ENCODE peak calls at places on chromosomes 2 and 18, in nine cellular contexts. N is IMR-90, J is heart left ventricle, M is sigmoid colon, F is ovary, Q is A549, D is right lobe of liver, Z is transverse colon, P is breast epithelium. W is an unnamed sample.

GRCh38 chr2:216857131-216857550 is 2.7 kb downstream of the TNP1 start:
- DNase-seq in P (no peak), F (no peak), Q (no peak), Z (no peak), D (no peak), J (no peak), M (no peak), N (peak), W (no peak)

GRCh38 chr2:70678576-70679143 is 89.3 kb downstream of the ADD2 start:
- DNase-seq in M (peak), D (no peak), N (no peak), F (no peak), J (no peak), Q (no peak), P (no peak), Z (no peak), W (no peak)

GRCh38 chr2:102262218-102263129 is 48.9 kb upstream of the IL1RL1 start:
- DNase-seq in Z (no peak), Q (no peak), D (no peak), F (no peak), P (no peak), M (no peak), J (no peak), N (peak), W (no peak)

GRCh38 chr2:17476820-17477219 is 41.4 kb downstream of the RAD51AP2 start:
- DNase-seq in Z (no peak), N (no peak), P (no peak), M (no peak), J (no peak), D (no peak), F (no peak), Q (no peak), W (no peak)

GRCh38 chr2:13698847-13699246 is 933.7 kb upstream of the LRATD1 start:
- DNase-seq in Q (no peak), D (no peak), N (no peak), P (no peak), J (no peak), M (no peak), Z (no peak), F (no peak), W (no peak)

GRCh38 chr2:55165567-55165966 is 66.5 kb downstream of the CLHC1 start:
- DNase-seq in D (no peak), F (no peak), Z (no peak), M (no peak), P (no peak), J (no peak), N (peak), Q (no peak), W (no peak)

GRCh38 chr2:25572638-25573037 is 100.7 kb downstream of the DTNB start:
- DNase-seq in N (no peak), D (no peak), Z (no peak), Q (no peak), M (no peak), F (no peak), P (no peak), J (no peak), W (no peak)

GRCh38 chr2:3633089-3633981 is 24.7 kb upstream of the ALLC start:
- DNase-seq in J (no peak), N (peak), P (peak), Q (no peak), F (peak), D (no peak), Z (peak), M (peak), W (no peak)

GRCh38 chr2:53452957-53453748 is 314.5 kb upstream of the CHAC2 start:
- DNase-seq in P (no peak), Q (no peak), M (no peak), N (no peak), D (peak), F (no peak), Z (no peak), J (no peak), W (no peak)

GRCh38 chr18:75075016-75075305 is 134.0 kb downstream of the PTGR3 start:
- DNase-seq in N (no peak), F (no peak), P (no peak), D (no peak), Q (no peak), J (no peak), Z (no peak), M (no peak), W (no peak)

GRCh38 chr2:168180914-168181313 is 66.5 kb downstream of the STK39 start:
- DNase-seq in N (no peak), P (no peak), J (no peak), D (no peak), M (no peak), F (no peak), Z (no peak), Q (no peak), W (no peak)

GRCh38 chr2:127142663-127143630 is 36.0 kb upstream of the BIN1 start:
- DNase-seq in F (no peak), J (no peak), M (no peak), Z (no peak), P (no peak), D (no peak), Q (no peak), N (no peak), W (no peak)

GRCh38 chr2:16861154-16861929 is 195.7 kb upstream of the CYRIA start:
- DNase-seq in F (no peak), D (no peak), N (no peak), M (no peak), Q (peak), J (no peak), P (no peak), Z (no peak), W (no peak)

GRCh38 chr2:26450031-26450635 is 27.8 kb downstream of the OTOF start:
- DNase-seq in M (peak), J (no peak), P (no peak), F (no peak), N (no peak), Q (no peak), Z (no peak), D (no peak), W (no peak)

GRCh38 chr2:3264010-3264744 is 113.4 kb downstream of the EIPR1 start:
- DNase-seq in D (no peak), N (no peak), P (no peak), Z (no peak), Q (no peak), F (no peak), M (no peak), J (no peak), W (no peak)

GRCh38 chr2:122748552-122749011 is 993.1 kb downstream of the TSN start:
- DNase-seq in F (no peak), Q (no peak), J (no peak), Z (no peak), D (peak), N (no peak), P (no peak), M (no peak), W (no peak)

GRCh38 chr2:147469471-147469870 is 375.4 kb upstream of the ACVR2A start:
- DNase-seq in P (no peak), N (no peak), J (no peak), F (no peak), M (no peak), Z (no peak), Q (no peak), D (no peak), W (no peak)

GRCh38 chr2:10352361-10352760 is 49.7 kb downstream of the HPCAL1 start:
- DNase-seq in F (no peak), Q (no peak), M (no peak), N (no peak), P (no peak), D (no peak), J (no peak), Z (no peak), W (no peak)

GRCh38 chr2:107384426-107384825 is 442.3 kb upstream of the RGPD4 start:
- DNase-seq in P (no peak), Q (no peak), J (no peak), Z (no peak), N (no peak), D (no peak), F (no peak), M (no peak), W (no peak)

GRCh38 chr18:23225518-23225917 is 90.2 kb downstream of the CABLES1 start:
- DNase-seq in P (no peak), F (peak), J (no peak), Z (no peak), D (no peak), M (peak), Q (no peak), N (peak), W (peak)

GRCh38 chr2:191272064-191272463 is 26.9 kb downstream of the MYO1B start:
- DNase-seq in M (no peak), D (no peak), F (no peak), P (no peak), Q (no peak), J (no peak), Z (no peak), N (no peak), W (no peak)

GRCh38 chr2:156456616-156457015 is 20.4 kb downstream of the GPD2 start:
- DNase-seq in J (no peak), F (no peak), Q (no peak), Z (no peak), P (no peak), N (peak), D (no peak), M (no peak), W (no peak)

GRCh38 chr2:136117909-136118818 is at the start of gene CXCR4:
- DNase-seq in F (no peak), J (peak), P (peak), N (peak), M (peak), Z (peak), D (peak), Q (peak), W (peak)

GRCh38 chr2:15316370-15316814 is 244.7 kb downstream of the NBAS start:
- DNase-seq in J (peak), Q (no peak), F (no peak), M (no peak), Z (no peak), N (no peak), P (no peak), D (no peak), W (no peak)

GRCh38 chr2:81283081-81283480 is 978.5 kb upstream of the LRRTM1 start:
- DNase-seq in P (no peak), J (no peak), F (no peak), Z (no peak), N (no peak), D (no peak), M (no peak), Q (peak), W (no peak)

GRCh38 chr2:237723613-237724012 is 75.0 kb upstream of the RBM44 start:
- DNase-seq in N (peak), M (peak), Q (peak), J (no peak), Z (peak), P (no peak), D (no peak), F (no peak), W (no peak)

GRCh38 chr2:128734521-128735295 is 416.0 kb upstream of the HS6ST1 start:
- DNase-seq in Z (no peak), J (no peak), D (peak), F (no peak), P (no peak), N (peak), M (no peak), Q (no peak), W (no peak)

GRCh38 chr2:33670392-33670937 is 71.4 kb upstream of the FAM98A start:
- DNase-seq in Z (no peak), N (no peak), D (no peak), P (no peak), M (no peak), Q (peak), F (no peak), J (no peak), W (no peak)

GRCh38 chr2:84946204-84947009 is 24.6 kb upstream of the KCMF1 start:
- DNase-seq in P (no peak), F (no peak), Z (peak), J (no peak), M (no peak), N (peak), D (no peak), Q (peak), W (no peak)

GRCh38 chr18:6660334-6660733 is 69.2 kb upstream of the ARHGAP28 start:
- DNase-seq in M (no peak), J (no peak), Z (no peak), P (no peak), Q (no peak), D (no peak), N (peak), F (no peak), W (no peak)

GRCh38 chr2:19176977-19177376 is 181.4 kb downstream of the OSR1 start:
- DNase-seq in D (no peak), F (no peak), M (no peak), P (no peak), N (peak), Q (no peak), J (no peak), Z (no peak), W (no peak)

GRCh38 chr18:48022531-48023330 is 92.3 kb upstream of the SMAD2 start:
- DNase-seq in J (no peak), M (peak), F (no peak), D (no peak), Z (no peak), P (no peak), Q (peak), N (peak), W (no peak)

GRCh38 chr2:167134381-167135072 is 246.2 kb downstream of the XIRP2 start:
- DNase-seq in F (no peak), M (no peak), Z (no peak), J (no peak), N (peak), P (no peak), D (no peak), Q (peak), W (no peak)

GRCh38 chr2:146801886-146802285 is 1042.9 kb upstream of the ACVR2A start:
- DNase-seq in F (no peak), M (no peak), Q (no peak), P (no peak), N (no peak), J (no peak), Z (no peak), D (no peak), W (no peak)

GRCh38 chr2:217247511-217247910 is 387.6 kb upstream of the TNP1 start:
- DNase-seq in P (no peak), M (peak), Q (no peak), D (no peak), F (peak), J (no peak), Z (no peak), N (no peak), W (no peak)

GRCh38 chr2:25699206-25699605 is 25.8 kb upstream of the DTNB start:
- DNase-seq in M (no peak), D (no peak), P (no peak), J (no peak), Z (no peak), F (no peak), Q (no peak), N (no peak), W (no peak)

GRCh38 chr2:171316755-171317337 is 116.9 kb downstream of the METTL8 start:
- DNase-seq in Q (no peak), F (no peak), N (no peak), J (no peak), Z (no peak), P (no peak), M (no peak), D (no peak), W (no peak)

GRCh38 chr2:171319164-171319810 is 114.5 kb downstream of the METTL8 start:
- DNase-seq in D (no peak), Q (no peak), J (no peak), P (no peak), M (no peak), F (no peak), Z (no peak), N (peak), W (no peak)

GRCh38 chr2:171316220-171316619 is 117.6 kb downstream of the METTL8 start:
- DNase-seq in M (no peak), N (peak), F (no peak), D (no peak), J (no peak), Q (no peak), Z (no peak), P (no peak), W (no peak)

GRCh38 chr2:171318463-171318934 is 115.3 kb downstream of the METTL8 start:
- DNase-seq in M (peak), J (no peak), P (no peak), D (no peak), N (peak), F (no peak), Q (no peak), Z (peak), W (no peak)

DNA sequence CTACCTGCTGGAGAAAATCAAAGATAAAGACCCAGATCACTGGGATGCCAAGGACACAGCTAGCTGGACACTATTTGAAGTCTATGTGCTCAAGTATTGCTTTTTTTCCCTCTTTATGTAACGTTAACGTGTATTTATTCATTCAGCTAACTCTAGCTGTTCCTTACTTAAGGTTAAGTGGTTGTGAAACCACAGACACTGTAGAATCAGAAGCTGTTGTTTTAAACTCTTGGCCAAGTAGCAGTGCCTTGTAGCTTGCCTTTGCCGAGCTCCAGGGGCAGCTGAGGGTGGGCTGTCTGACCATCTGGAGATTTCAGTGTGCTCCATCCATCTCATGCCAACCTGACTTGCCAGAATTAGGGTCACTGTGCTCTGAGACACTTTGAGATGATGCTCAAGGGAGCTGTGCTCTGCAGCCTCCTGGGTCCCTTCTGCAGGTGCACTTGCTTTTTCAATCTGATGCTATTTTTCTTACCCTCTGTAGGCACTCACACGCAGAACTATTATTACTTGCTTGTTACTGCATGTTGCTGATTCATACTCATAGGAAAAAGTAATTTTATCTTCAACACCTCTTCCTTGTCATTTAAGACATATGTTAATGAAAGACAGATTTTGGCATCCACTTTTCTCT is 116.2 kb downstream of the METTL8 start:
- DNase-seq in P (no peak), J (no peak), N (no peak), D (no peak), F (no peak), Z (no peak), Q (no peak), M (no peak), W (no peak)
- TF ChIP-seq POLR2A in P (no peak), J (no peak), N (no peak), D (no peak), F (no peak), Z (no peak), Q (no peak), M (no peak), W (no peak)

DNA sequence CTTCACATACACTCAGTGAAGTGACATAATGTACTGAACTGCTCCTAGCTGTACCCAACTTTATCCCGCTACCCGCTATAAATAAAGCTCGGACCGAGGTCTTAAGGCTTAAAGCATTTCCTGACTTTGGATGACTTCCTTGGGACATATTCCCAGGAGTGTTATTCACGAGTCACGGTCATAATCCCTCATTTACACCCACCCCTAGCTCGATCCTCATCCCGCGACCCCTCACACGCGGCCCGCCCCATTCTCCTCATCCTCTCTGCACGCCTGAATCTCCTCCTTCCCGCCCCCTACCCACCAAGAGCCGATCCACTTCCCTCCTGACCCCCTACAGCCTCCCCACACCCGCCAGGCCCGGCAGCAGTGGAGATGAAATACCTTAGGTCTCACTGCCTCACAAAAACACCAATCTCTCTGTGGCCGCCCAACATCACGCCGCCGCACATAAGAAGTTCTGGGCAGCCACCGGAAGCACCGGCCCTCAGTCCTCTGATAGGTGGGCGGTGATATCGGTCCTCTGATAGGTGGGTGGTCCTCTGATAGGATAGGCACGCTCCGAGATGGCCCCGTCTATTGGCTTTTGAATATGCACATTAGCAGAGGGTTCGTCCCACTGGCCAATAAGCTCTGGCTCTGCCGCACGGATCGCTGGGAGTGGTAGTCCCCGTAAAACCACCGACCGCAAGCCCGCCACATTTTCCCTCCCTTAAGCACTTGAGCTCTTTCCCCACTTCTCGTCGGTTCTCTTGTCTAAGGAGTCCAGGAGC is at the start of gene WDCP:
- DNase-seq in Z (peak), P (peak), Q (peak), D (peak), F (peak), J (peak), N (peak), M (peak), W (peak)
- TF ChIP-seq POLR2A in Z (peak), P (no peak), Q (peak), D (peak), F (peak), J (no peak), N (peak), M (peak), W (peak)

GRCh38 chr2:134712334-134712733 is 6.5 kb downstream of the TMEM163 start:
- DNase-seq in J (no peak), N (no peak), M (no peak), D (no peak), P (no peak), Z (no peak), Q (no peak), F (no peak), W (no peak)
- TF ChIP-seq POLR2A in J (no peak), N (no peak), M (no peak), D (no peak), P (no peak), Z (no peak), Q (no peak), F (no peak), W (no peak)

GRCh38 chr18:77110936-77111335 is 21.6 kb downstream of the MBP start:
- DNase-seq in D (no peak), N (no peak), Q (no peak), Z (no peak), M (no peak), P (peak), F (no peak), J (no peak), W (no peak)
- TF ChIP-seq POLR2A in D (no peak), N (no peak), Q (no peak), Z (no peak), M (no peak), P (no peak), F (no peak), J (no peak), W (no peak)

GRCh38 chr2:233462826-233463470 is 103.6 kb downstream of the USP40 start:
- DNase-seq in F (no peak), P (no peak), N (no peak), M (peak), J (no peak), D (peak), Q (no peak), Z (no peak), W (no peak)

GRCh38 chr2:233464531-233465240 is 101.9 kb downstream of the USP40 start:
- DNase-seq in M (peak), P (peak), J (no peak), N (no peak), F (no peak), Z (no peak), D (peak), Q (no peak), W (peak)

GRCh38 chr2:233462202-233462785 is 104.3 kb downstream of the USP40 start:
- DNase-seq in Z (no peak), M (no peak), P (no peak), Q (no peak), F (no peak), J (no peak), N (no peak), D (peak), W (no peak)

GRCh38 chr2:233464056-233464455 is 102.5 kb downstream of the USP40 start:
- DNase-seq in Z (no peak), P (peak), M (peak), J (no peak), F (no peak), Q (no peak), N (no peak), D (no peak), W (no peak)

DNA sequence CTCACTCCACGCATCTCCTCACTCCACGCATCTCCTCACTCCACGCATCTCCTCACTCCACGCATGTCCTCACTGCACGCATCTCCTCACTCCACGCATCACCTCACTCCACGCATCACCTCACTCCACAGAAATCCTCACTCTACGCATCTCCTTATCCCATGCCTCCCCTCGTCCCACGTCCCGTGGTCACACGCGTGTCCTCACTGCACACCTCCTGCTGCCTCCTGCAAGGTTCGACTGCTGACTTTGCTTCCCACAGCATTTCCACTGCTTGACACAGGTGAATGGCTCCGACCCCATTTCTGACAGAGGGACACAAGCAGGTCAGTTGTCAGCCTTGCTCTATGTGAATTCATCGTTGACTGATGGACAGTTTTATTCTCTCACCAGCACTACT is 103.0 kb downstream of the USP40 start:
- DNase-seq in M (peak), P (no peak), Z (no peak), F (no peak), J (no peak), D (peak), N (no peak), Q (no peak), W (peak)
- TF ChIP-seq POLR2A in M (no peak), P (no peak), Z (no peak), F (no peak), J (no peak), D (no peak), N (no peak), Q (no peak), W (no peak)